ENCODE peak calls at places on chromosome 13, in four cellular contexts. P, V, S and R are unnamed samples. For H3K4me1, the result is how much of the 10 kb centered on the place peaks cover.

GRCh38 chr13:48819889-48820288 is 155.8 kb upstream of the FNDC3A start:
- DNase-seq in P (no peak), V (no peak), S (no peak), R (no peak)

GRCh38 chr13:58884810-58885209 is 1253.3 kb downstream of the PCDH17 start:
- DNase-seq in V (no peak), P (no peak), S (no peak), R (peak)

GRCh38 chr13:77919351-77920294 is 992 bp upstream of the EDNRB start:
- DNase-seq in P (peak), S (peak), V (peak), R (peak)

GRCh38 chr13:102779426-102780159 is 6.0 kb upstream of the TEX30 start:
- DNase-seq in S (no peak), V (no peak), P (no peak), R (no peak)

GRCh38 chr13:88586263-88586662 is 915.1 kb downstream of the SLITRK5 start:
- DNase-seq in P (no peak), S (no peak), V (no peak), R (peak)

GRCh38 chr13:59178344-59178743 is 985.4 kb downstream of the DIAPH3 start:
- DNase-seq in V (peak), S (no peak), P (no peak), R (peak)

GRCh38 chr13:28129911-28130693 is 8.2 kb upstream of the PAN3 start:
- DNase-seq in P (no peak), V (peak), S (no peak), R (no peak)

GRCh38 chr13:112733661-112734379 is 44.0 kb downstream of the ATP11A start:
- DNase-seq in V (no peak), S (no peak), P (peak), R (peak)

GRCh38 chr13:113971471-113972231 is 2.2 kb downstream of the C13orf46 start:
- DNase-seq in P (no peak), V (no peak), S (no peak), R (no peak)

DNA sequence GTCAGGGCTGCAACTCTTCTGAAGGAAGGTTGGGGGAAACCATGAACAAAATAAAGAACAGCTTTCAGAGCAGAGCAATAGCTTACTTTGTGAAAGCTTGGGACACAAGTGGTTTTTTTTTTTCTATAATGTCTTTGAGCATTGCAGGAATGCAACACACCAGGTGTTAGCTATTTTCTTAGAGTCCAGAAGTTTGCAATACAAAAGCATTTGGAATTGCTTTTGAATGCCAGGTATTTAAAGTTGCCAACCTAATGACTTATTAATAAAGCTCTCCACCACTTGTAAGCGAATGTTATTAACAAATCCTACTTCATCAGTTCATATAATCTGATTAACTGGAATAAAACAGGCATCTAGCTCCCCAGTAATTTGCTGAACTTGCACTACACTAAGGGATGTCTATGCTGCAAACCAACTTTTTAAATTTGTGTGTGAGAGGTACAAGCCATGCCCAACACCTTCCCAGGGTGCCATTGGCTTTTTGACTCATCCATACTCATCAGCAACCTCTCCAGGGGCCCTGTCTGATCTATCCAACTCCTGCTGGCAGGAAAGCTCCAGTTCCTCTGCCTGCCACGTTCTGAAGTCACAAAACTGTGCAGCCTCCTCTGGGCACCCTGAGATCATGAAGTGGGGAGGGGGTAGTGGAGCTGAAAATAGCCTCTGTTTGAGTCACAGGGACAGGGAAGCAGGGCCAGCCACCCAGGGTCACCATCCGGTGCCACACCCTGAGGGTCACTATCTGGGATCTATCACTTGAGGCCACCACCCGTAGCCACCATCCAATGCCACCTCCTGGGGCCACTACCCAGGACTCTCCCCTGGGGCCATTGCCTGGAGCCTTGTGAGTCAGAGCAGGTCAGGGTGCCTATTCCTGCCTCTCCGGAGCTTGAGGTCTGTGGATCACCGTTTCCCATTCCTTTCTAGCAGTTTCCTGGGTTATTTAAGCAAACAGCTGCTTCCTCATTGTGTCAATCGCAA is 172.3 kb downstream of the NUFIP1 start:
- DNase-seq in S (no peak), V (peak), P (no peak), R (peak)
- H3K56ac ChIP-seq in S (no peak), V (no peak), P (no peak), R (no peak)

DNA sequence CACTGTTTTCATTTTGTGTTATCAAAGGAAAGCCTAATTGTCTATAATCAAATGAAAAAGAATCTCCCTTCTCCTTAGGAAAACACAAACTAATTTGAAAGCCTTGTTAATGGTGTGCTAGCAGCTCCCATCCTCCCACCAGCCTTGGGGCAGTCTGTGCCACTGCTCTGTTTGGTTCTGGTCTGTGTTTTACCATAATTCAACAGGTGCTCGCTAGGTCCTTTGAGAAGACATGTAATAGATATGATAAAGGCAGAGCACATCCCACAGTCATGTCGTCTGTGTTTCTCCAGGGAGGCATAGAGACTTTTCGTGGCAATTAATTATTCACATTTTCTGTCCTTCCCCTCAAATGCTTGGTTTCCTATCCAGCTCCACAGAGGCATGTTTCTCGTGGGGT is 23.8 kb downstream of the FAM124A start:
- DNase-seq in P (no peak), S (no peak), V (no peak), R (no peak)
- H3K4me1 ChIP-seq in P (under half), S (under half), V (under half), R (under half)

DNA sequence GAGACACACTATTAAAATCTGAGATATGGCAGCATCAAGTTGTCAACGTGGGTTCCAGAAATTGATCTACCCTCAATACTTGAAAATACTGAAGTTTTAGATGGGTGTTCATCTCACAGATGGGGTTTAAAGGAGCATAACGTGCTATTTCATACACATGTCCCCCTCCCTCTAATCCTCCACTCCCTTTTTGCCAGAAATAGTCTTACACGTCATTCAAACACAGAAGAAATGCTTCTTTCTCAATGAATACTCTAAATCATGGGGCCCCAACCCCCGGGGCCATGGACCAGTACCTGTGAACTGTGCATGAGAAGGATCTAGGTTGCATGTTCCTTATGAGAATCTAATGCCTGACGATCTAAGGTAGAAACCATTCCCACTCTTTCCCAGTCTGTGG is 19.6 kb downstream of the KLF12 start:
- DNase-seq in V (no peak), S (no peak), P (no peak), R (no peak)
- H3K4me2 ChIP-seq in V (no peak), S (no peak), P (no peak), R (no peak)

GRCh38 chr13:39530996-39531395 is 72.0 kb downstream of the LHFPL6 start:
- DNase-seq in S (no peak), P (no peak), V (peak), R (no peak)
- H3K56ac ChIP-seq in S (no peak), P (no peak), V (no peak), R (no peak)

GRCh38 chr13:110345701-110346100 is 38.6 kb downstream of the COL4A2 start:
- DNase-seq in P (no peak), V (no peak), S (no peak), R (no peak)
- H3K4me1 ChIP-seq in P (under half), V (under half), S (under half), R (under half)

GRCh38 chr13:64074989-64075474 is 2659.4 kb upstream of the PCDH20 start:
- DNase-seq in P (no peak), S (no peak), V (no peak), R (no peak)

GRCh38 chr13:64078480-64078936 is 2662.9 kb upstream of the PCDH20 start:
- DNase-seq in V (no peak), S (no peak), P (no peak), R (no peak)

GRCh38 chr13:64075543-64076271 is 2660.1 kb upstream of the PCDH20 start:
- DNase-seq in V (no peak), P (no peak), S (no peak), R (no peak)

GRCh38 chr13:64073203-64073602 is 2657.6 kb upstream of the PCDH20 start:
- DNase-seq in V (no peak), S (no peak), P (no peak), R (no peak)

GRCh38 chr13:64078025-64078424 is 2662.4 kb upstream of the PCDH20 start:
- DNase-seq in V (no peak), S (no peak), P (no peak), R (no peak)
- H3K4me2 ChIP-seq in V (no peak), S (no peak), P (no peak), R (no peak)

GRCh38 chr13:84816567-84817133 is 934.4 kb upstream of the SLITRK1 start:
- DNase-seq in S (no peak), P (no peak), V (no peak), R (no peak)

GRCh38 chr13:84812789-84813188 is 930.5 kb upstream of the SLITRK1 start:
- DNase-seq in V (no peak), S (no peak), P (no peak), R (no peak)

GRCh38 chr13:84812078-84812477 is 929.8 kb upstream of the SLITRK1 start:
- DNase-seq in P (no peak), S (no peak), V (no peak), R (peak)

GRCh38 chr13:84810781-84811180 is 928.5 kb upstream of the SLITRK1 start:
- DNase-seq in P (no peak), V (no peak), S (no peak), R (peak)
- H3K56ac ChIP-seq in P (no peak), V (no peak), S (no peak), R (no peak)